ENCODE peak calls at places on chromosome 1, in ten cellular contexts. V, G, H, K, E, R, C, I, D and M are unnamed samples.

GRCh38 chr1:28297826-28298225 is 31.0 kb upstream of the MED18 start:
- DNase-seq in V (no peak), G (no peak), H (no peak), K (no peak), E (no peak), R (no peak), C (peak), I (no peak), D (no peak), M (no peak)

GRCh38 chr1:37479255-37480124 is 5.1 kb downstream of the ZC3H12A start:
- DNase-seq in V (peak), G (peak), H (peak), K (peak), E (peak), R (peak), C (peak), I (peak), D (peak), M (no peak)

GRCh38 chr1:182589520-182589919 is 464 bp upstream of the RNASEL start:
- DNase-seq in V (no peak), G (no peak), H (no peak), K (no peak), E (no peak), R (no peak), C (no peak), I (no peak), D (no peak), M (no peak)

GRCh38 chr1:53600486-53600885 is 138.5 kb downstream of the GLIS1 start:
- DNase-seq in V (no peak), G (no peak), H (no peak), K (peak), E (peak), R (no peak), C (no peak), I (no peak), D (no peak), M (no peak)

GRCh38 chr1:62076286-62076685 is 118.4 kb upstream of the L1TD1 start:
- DNase-seq in V (peak), G (peak), H (peak), K (no peak), E (no peak), R (no peak), C (no peak), I (no peak), D (peak), M (peak)

GRCh38 chr1:1425753-1426495 is 4.8 kb upstream of the ANKRD65 start:
- DNase-seq in V (no peak), G (no peak), H (no peak), K (peak), E (no peak), R (no peak), C (no peak), I (no peak), D (no peak), M (no peak)

GRCh38 chr1:36108314-36108713 is 16.7 kb downstream of the COL8A2 start:
- DNase-seq in V (no peak), G (peak), H (no peak), K (no peak), E (no peak), R (no peak), C (no peak), I (peak), D (peak), M (no peak)

GRCh38 chr1:112794654-112795239 is 79.6 kb upstream of the PPM1J start:
- DNase-seq in V (no peak), G (no peak), H (no peak), K (no peak), E (no peak), R (no peak), C (no peak), I (no peak), D (no peak), M (no peak)

GRCh38 chr1:160375788-160376524 is 9.1 kb downstream of the NHLH1 start:
- DNase-seq in V (no peak), G (peak), H (no peak), K (no peak), E (peak), R (no peak), C (no peak), I (peak), D (peak), M (no peak)